ENCODE peak calls at places on chromosome 5, in four cellular contexts. M is NCI-H446, B is T47D, K is occipital lobe. O is an unnamed sample.

GRCh38 chr5:42666821-42667325 is 89.7 kb upstream of the CCDC152 start:
- DNase-seq in M (no peak), B (no peak), K (no peak), O (no peak)

GRCh38 chr5:14410068-14410941 is 171.3 kb upstream of the OTULINL start:
- DNase-seq in M (no peak), B (no peak), K (no peak), O (no peak)

GRCh38 chr5:149212203-149212951 is 59.3 kb upstream of the AFAP1L1 start:
- DNase-seq in M (no peak), B (no peak), K (no peak), O (peak)

GRCh38 chr5:109878887-109879286 is 189.2 kb downstream of the MAN2A1 start:
- DNase-seq in M (no peak), B (no peak), K (no peak), O (no peak)

GRCh38 chr5:179804599-179804947 is 2.1 kb downstream of the MGAT4B start:
- DNase-seq in M (no peak), B (no peak), K (no peak), O (no peak)

GRCh38 chr5:17413691-17414090 is 84.3 kb upstream of the TAF11L2 start:
- DNase-seq in M (no peak), B (no peak), K (no peak), O (peak)

GRCh38 chr5:150180241-150181027 is 9.4 kb upstream of the SLC6A7 start:
- DNase-seq in M (peak), B (no peak), K (peak), O (no peak)

GRCh38 chr5:39167973-39168345 is 51.4 kb downstream of the FYB1 start:
- DNase-seq in M (no peak), B (no peak), K (no peak), O (no peak)

GRCh38 chr5:126398791-126399190 is 24.4 kb upstream of the GRAMD2B start:
- DNase-seq in M (no peak), B (no peak), K (no peak), O (no peak)

GRCh38 chr5:6504677-6505414 is 56.2 kb downstream of the UBE2QL1 start:
- DNase-seq in M (no peak), B (no peak), K (no peak), O (peak)

GRCh38 chr5:607541-608285 is 4.4 kb upstream of the CEP72 start:
- DNase-seq in M (no peak), B (no peak), K (no peak), O (no peak)

GRCh38 chr5:54742417-54742889 is 224.9 kb downstream of the SNX18 start:
- DNase-seq in M (no peak), B (peak), K (no peak), O (peak)

GRCh38 chr5:125274938-125275759 is 528.7 kb upstream of the ZNF608 start:
- DNase-seq in M (peak), B (no peak), K (no peak), O (peak)

GRCh38 chr5:126383246-126383645 is 40.0 kb upstream of the GRAMD2B start:
- DNase-seq in M (peak), B (no peak), K (no peak), O (no peak)

GRCh38 chr5:168740821-168741213 is 161.6 kb upstream of the PANK3 start:
- DNase-seq in M (no peak), B (no peak), K (no peak), O (no peak)

GRCh38 chr5:171703116-171703515 is 82.5 kb upstream of the SMIM23 start:
- DNase-seq in M (no peak), B (no peak), K (no peak), O (no peak)

GRCh38 chr5:113612060-113612496 is 98.6 kb downstream of the YTHDC2 start:
- DNase-seq in M (peak), B (peak), K (no peak), O (peak)

GRCh38 chr5:35248843-35249780 is 18.8 kb upstream of the PRLR start:
- DNase-seq in M (no peak), B (no peak), K (no peak), O (peak)

GRCh38 chr5:150036513-150036912 is 36.0 kb downstream of the HMGXB3 start:
- DNase-seq in M (no peak), B (no peak), K (no peak), O (peak)

GRCh38 chr5:43256261-43256966 is 56.8 kb downstream of the HMGCS1 start:
- DNase-seq in M (no peak), B (no peak), K (no peak), O (no peak)

GRCh38 chr5:81115261-81115660 is 117.9 kb upstream of the CKMT2 start:
- DNase-seq in M (no peak), B (no peak), K (no peak), O (no peak)

GRCh38 chr5:158845941-158846340 is 253.8 kb downstream of the EBF1 start:
- DNase-seq in M (no peak), B (no peak), K (no peak), O (no peak)

GRCh38 chr5:32710335-32710858 is 724 bp upstream of the NPR3 start:
- DNase-seq in M (no peak), B (no peak), K (no peak), O (no peak)

O was measured in A172.